ENCODE peak calls at places on chromosomes 7 and 10, in eight cellular contexts. S, P, T, D, L, G, F and U are unnamed samples.

GRCh38 chr10:124329941-124330340 is 88.8 kb downstream of the OAT start:
- DNase-seq in D (no peak), S (no peak), P (no peak), G (no peak), T (no peak), L (no peak), F (no peak), U (no peak)

GRCh38 chr7:105257338-105257737 is 131.4 kb downstream of the SRPK2 start:
- DNase-seq in T (no peak), F (peak; percentile 11), G (no peak), D (no peak), P (no peak), S (no peak), L (no peak), U (no peak)

GRCh38 chr7:115449689-115450088 is 527.8 kb downstream of the MDFIC start:
- DNase-seq in T (peak; percentile 25), L (no peak), F (no peak), S (no peak), G (no peak), D (no peak), P (no peak), U (no peak)

GRCh38 chr10:28920091-28920490 is 242.8 kb downstream of the BAMBI start:
- DNase-seq in L (no peak), S (no peak), F (no peak), D (no peak), P (no peak), G (no peak), T (no peak), U (no peak)

GRCh38 chr7:14604606-14605005 is 297.9 kb downstream of the DGKB start:
- DNase-seq in L (no peak), F (peak; percentile 72), P (no peak), T (no peak), D (no peak), G (peak; percentile 38), S (no peak), U (no peak)

GRCh38 chr7:142796501-142797341 is 26.0 kb downstream of the PRSS2 start:
- DNase-seq in D (no peak), T (no peak), F (peak; percentile 17), G (no peak), S (no peak), P (peak; percentile 47), L (no peak), U (peak; percentile 47)

GRCh38 chr10:132550366-132551092 is 12.9 kb downstream of the INPP5A start:
- DNase-seq in S (no peak), T (no peak), F (no peak), L (no peak), G (no peak), D (peak; percentile 50), P (no peak), U (no peak)

GRCh38 chr7:16078076-16078952 is 343.0 kb downstream of the CRPPA start:
- DNase-seq in D (no peak), G (peak; percentile 75), T (peak; percentile 70), P (peak; percentile 76), F (peak; percentile 55), L (peak; percentile 69), S (no peak), U (no peak)

GRCh38 chr10:21464134-21464533 is 61.3 kb downstream of the SKIDA1 start:
- DNase-seq in T (no peak), L (no peak), F (peak; percentile 37), S (no peak), P (no peak), G (no peak), D (no peak), U (no peak)

GRCh38 chr10:112202561-112203241 is 19.1 kb upstream of the GPAM start:
- DNase-seq in D (no peak), S (no peak), F (peak; percentile 70), L (peak; percentile 40), T (no peak), G (no peak), P (no peak), U (no peak)

GRCh38 chr7:101537205-101537604 is 91.9 kb downstream of the MYL10 start:
- DNase-seq in P (no peak), L (no peak), D (no peak), F (peak; percentile 10), S (no peak), T (no peak), G (no peak), U (no peak)

GRCh38 chr10:30591249-30591670 is 38.3 kb downstream of the LYZL2 start:
- DNase-seq in F (peak; percentile 30), P (peak; percentile 63), L (peak; percentile 37), G (peak; percentile 54), D (no peak), S (no peak), T (peak; percentile 67), U (no peak)

GRCh38 chr7:149420006-149420405 is 40.9 kb downstream of the ZNF777 start:
- DNase-seq in S (no peak), D (no peak), T (no peak), P (no peak), L (no peak), G (no peak), F (no peak), U (no peak)

GRCh38 chr7:92834661-92835139 is 1.7 kb downstream of the CDK6 start:
- DNase-seq in D (peak; percentile 71), T (no peak), S (no peak), F (no peak), L (no peak), G (no peak), P (peak; percentile 50), U (peak; percentile 23)

GRCh38 chr10:100911472-100911871 is 1.3 kb upstream of the SLF2 start:
- DNase-seq in F (no peak), P (no peak), D (no peak), G (no peak), S (no peak), T (no peak), L (no peak), U (no peak)

DNA sequence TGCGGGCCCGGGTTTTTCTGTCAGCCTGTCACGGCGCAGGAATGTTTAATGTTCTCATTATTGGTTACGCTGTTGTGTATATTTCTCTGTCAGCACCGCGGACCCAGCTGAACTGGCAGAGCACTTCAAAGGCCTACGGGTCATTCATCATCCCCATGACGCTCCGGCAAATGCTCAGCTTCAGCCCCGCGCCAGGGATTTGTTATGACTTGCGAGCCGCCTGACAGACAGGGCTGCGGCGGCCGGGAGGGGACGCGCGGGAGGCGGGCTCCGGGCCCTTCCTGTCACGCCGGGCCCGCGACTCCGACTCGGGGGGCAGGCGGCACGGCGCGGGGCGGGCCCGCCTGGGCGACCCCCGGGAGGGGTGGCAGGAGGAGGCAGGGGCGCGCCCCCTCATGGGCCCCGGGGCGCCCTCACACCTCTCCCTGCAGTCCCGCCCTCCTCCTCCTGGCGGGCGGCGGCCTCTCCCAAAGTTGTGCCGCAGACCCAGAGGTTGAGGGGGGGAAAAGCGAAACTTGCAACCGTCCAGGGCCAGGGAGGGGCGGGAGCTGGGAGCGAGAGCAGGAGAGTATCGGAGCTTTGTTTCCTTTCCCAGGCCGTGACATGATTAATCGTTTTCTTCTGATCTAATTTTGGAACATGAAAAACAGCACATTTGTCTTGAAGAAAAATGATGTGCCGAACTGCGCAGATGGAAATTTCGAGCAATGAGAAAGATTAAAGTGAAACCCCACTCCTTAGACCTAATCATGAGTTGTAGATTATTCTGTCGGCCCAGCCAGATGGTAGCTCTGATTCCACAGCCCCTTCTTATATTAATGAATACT is 59.3 kb upstream of the COMTD1 start:
- DNase-seq in D (peak; percentile 87), S (peak; percentile 60), F (peak; percentile 95), P (peak; percentile 96), G (peak; percentile 91), L (peak; percentile 64), T (peak; percentile 67), U (peak; percentile 36)
- TF ChIP-seq CTCF in D (peak; percentile 34), S (peak; percentile 51), F (no peak), P (peak; percentile 2), G (peak; percentile 9), L (no peak), T (peak; percentile 31), U (no peak)

DNA sequence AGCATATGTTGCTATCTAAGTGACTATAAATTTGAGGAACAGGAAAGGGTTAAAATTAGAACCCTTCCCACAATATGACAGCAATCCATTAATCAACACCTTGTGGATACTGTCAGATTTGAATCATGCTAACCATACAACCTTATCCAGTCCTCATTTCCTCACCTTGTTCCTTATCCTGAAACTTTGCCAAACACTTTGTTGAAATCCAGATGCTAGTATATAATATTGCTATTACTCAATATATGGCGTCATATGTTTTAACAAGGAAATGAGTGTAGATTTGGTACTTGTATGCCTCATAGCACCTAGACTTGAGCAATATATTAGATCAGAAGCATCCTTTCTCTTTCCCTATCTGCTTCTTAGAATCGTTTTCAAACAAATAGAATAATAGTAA is 66.3 kb upstream of the SLC25A13 start:
- DNase-seq in D (no peak), L (no peak), F (peak; percentile 65), G (peak; percentile 26), P (no peak), T (no peak), S (no peak), U (no peak)
- TF ChIP-seq CTCF in D (no peak), L (no peak), F (no peak), G (no peak), P (no peak), T (no peak), S (no peak), U (no peak)

GRCh38 chr10:86137561-86137960 is 229.0 kb downstream of the GRID1 start:
- DNase-seq in G (no peak), P (no peak), F (no peak), T (no peak), D (no peak), L (no peak), S (no peak), U (no peak)

GRCh38 chr10:86135191-86135590 is 231.4 kb downstream of the GRID1 start:
- DNase-seq in G (no peak), F (no peak), T (no peak), S (no peak), L (no peak), P (no peak), D (no peak), U (no peak)

GRCh38 chr10:86138551-86139065 is 228.0 kb downstream of the GRID1 start:
- DNase-seq in S (no peak), F (no peak), L (no peak), P (no peak), T (no peak), G (no peak), D (no peak), U (no peak)

GRCh38 chr10:86141896-86142295 is 224.7 kb downstream of the GRID1 start:
- DNase-seq in S (no peak), P (no peak), G (no peak), D (no peak), T (no peak), L (no peak), F (no peak), U (no peak)

GRCh38 chr10:86139066-86139657 is 227.4 kb downstream of the GRID1 start:
- DNase-seq in P (peak; percentile 54), S (no peak), D (no peak), T (peak; percentile 8), G (no peak), L (peak; percentile 23), F (no peak), U (no peak)
- TF ChIP-seq CTCF in P (peak; percentile 43), S (no peak), D (peak; percentile 27), T (peak; percentile 57), G (no peak), L (peak; percentile 62), F (no peak), U (no peak)

DNA sequence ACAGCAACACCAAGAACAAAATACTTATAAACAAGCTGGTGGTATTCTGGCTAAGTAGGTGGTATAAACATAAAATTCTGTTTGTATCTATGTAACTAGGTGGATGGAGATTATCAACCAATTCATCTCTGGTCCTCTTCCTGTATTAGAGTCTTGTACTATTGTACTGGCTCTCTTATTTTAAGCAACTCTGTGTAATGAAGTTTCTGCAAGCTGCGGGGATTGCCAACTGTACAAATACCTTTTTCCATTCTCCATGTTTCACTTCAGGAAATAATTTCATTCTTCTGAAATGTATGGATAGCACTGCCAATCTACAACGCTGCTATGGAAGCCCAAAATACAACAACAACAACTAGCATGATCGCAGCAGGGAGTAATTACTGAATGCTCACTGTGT is 44.8 kb downstream of the JAZF1 start:
- DNase-seq in F (no peak), L (no peak), P (no peak), D (no peak), G (no peak), T (no peak), S (no peak), U (no peak)
- TF ChIP-seq CTCF in F (no peak), L (no peak), P (no peak), D (no peak), G (no peak), T (no peak), S (no peak), U (no peak)